ENCODE peak calls at places on chromosomes 5 and 9, in eight cellular contexts. One of them, this sample, is unnamed.

GRCh38 chr9:32928145-32928763 is 73.2 kb downstream of the APTX start:
- DNase-seq in left lung: no peak
- DNase-seq in heart right ventricle: no peak
- DNase-seq in breast epithelium: no peak
- DNase-seq in PC-3: peak
- DNase-seq in IMR-90: peak
- DNase-seq in cardiac muscle cell: no peak
- DNase-seq in kidney: no peak
- DNase-seq in this sample: no peak

GRCh38 chr9:7293091-7293490 is 506.5 kb downstream of the DMAC1 start:
- DNase-seq in breast epithelium: no peak
- DNase-seq in kidney: no peak
- DNase-seq in PC-3: no peak
- DNase-seq in cardiac muscle cell: no peak
- DNase-seq in IMR-90: no peak
- DNase-seq in heart right ventricle: no peak
- DNase-seq in left lung: no peak
- DNase-seq in this sample: no peak

GRCh38 chr5:173238312-173239232 is 3.6 kb upstream of the NKX2-5 start:
- DNase-seq in left lung: no peak
- DNase-seq in breast epithelium: no peak
- DNase-seq in kidney: no peak
- DNase-seq in IMR-90: no peak
- DNase-seq in cardiac muscle cell: peak
- DNase-seq in PC-3: no peak
- DNase-seq in heart right ventricle: no peak
- DNase-seq in this sample: no peak

GRCh38 chr9:131422241-131422792 is 28.4 kb downstream of the PRRC2B start:
- DNase-seq in left lung: no peak
- DNase-seq in heart right ventricle: no peak
- DNase-seq in PC-3: peak
- DNase-seq in cardiac muscle cell: no peak
- DNase-seq in IMR-90: peak
- DNase-seq in kidney: no peak
- DNase-seq in breast epithelium: peak
- DNase-seq in this sample: no peak

GRCh38 chr9:16243798-16244197 is 626.7 kb downstream of the BNC2 start:
- DNase-seq in kidney: no peak
- DNase-seq in breast epithelium: no peak
- DNase-seq in left lung: no peak
- DNase-seq in PC-3: no peak
- DNase-seq in IMR-90: no peak
- DNase-seq in cardiac muscle cell: no peak
- DNase-seq in heart right ventricle: no peak
- DNase-seq in this sample: no peak

GRCh38 chr9:138070815-138071214 is 193.2 kb downstream of the CACNA1B start:
- DNase-seq in cardiac muscle cell: no peak
- DNase-seq in IMR-90: no peak
- DNase-seq in kidney: peak
- DNase-seq in breast epithelium: no peak
- DNase-seq in left lung: no peak
- DNase-seq in PC-3: no peak
- DNase-seq in heart right ventricle: no peak
- DNase-seq in this sample: no peak

GRCh38 chr5:31741496-31741895 is 102.6 kb downstream of the PDZD2 start:
- DNase-seq in breast epithelium: no peak
- DNase-seq in IMR-90: no peak
- DNase-seq in PC-3: no peak
- DNase-seq in cardiac muscle cell: no peak
- DNase-seq in left lung: no peak
- DNase-seq in heart right ventricle: peak
- DNase-seq in kidney: no peak
- DNase-seq in this sample: no peak

GRCh38 chr5:135521964-135522363 is 13.8 kb downstream of the NEUROG1 start:
- DNase-seq in left lung: no peak
- DNase-seq in PC-3: no peak
- DNase-seq in cardiac muscle cell: no peak
- DNase-seq in IMR-90: no peak
- DNase-seq in heart right ventricle: no peak
- DNase-seq in breast epithelium: no peak
- DNase-seq in kidney: no peak
- DNase-seq in this sample: no peak

GRCh38 chr5:67910599-67910998 is 305.0 kb upstream of the PIK3R1 start:
- DNase-seq in heart right ventricle: no peak
- DNase-seq in kidney: no peak
- DNase-seq in breast epithelium: no peak
- DNase-seq in IMR-90: no peak
- DNase-seq in left lung: no peak
- DNase-seq in PC-3: no peak
- DNase-seq in cardiac muscle cell: no peak
- DNase-seq in this sample: no peak

GRCh38 chr5:10031817-10032216 is 217.9 kb downstream of the ATPSCKMT start:
- DNase-seq in breast epithelium: no peak
- DNase-seq in left lung: no peak
- DNase-seq in heart right ventricle: no peak
- DNase-seq in cardiac muscle cell: peak
- DNase-seq in kidney: no peak
- DNase-seq in PC-3: peak
- DNase-seq in IMR-90: no peak
- DNase-seq in this sample: no peak

GRCh38 chr5:149617760-149618306 is 36.5 kb downstream of the ARHGEF37 start:
- DNase-seq in IMR-90: no peak
- DNase-seq in kidney: peak
- DNase-seq in breast epithelium: no peak
- DNase-seq in PC-3: no peak
- DNase-seq in left lung: no peak
- DNase-seq in cardiac muscle cell: no peak
- DNase-seq in heart right ventricle: no peak
- DNase-seq in this sample: no peak

GRCh38 chr5:149618581-149619248 is 37.4 kb downstream of the ARHGEF37 start:
- DNase-seq in cardiac muscle cell: peak
- DNase-seq in heart right ventricle: no peak
- DNase-seq in kidney: no peak
- DNase-seq in IMR-90: peak
- DNase-seq in left lung: no peak
- DNase-seq in breast epithelium: no peak
- DNase-seq in PC-3: peak
- DNase-seq in this sample: no peak

GRCh38 chr5:149623473-149623872 is 42.2 kb downstream of the ARHGEF37 start:
- DNase-seq in heart right ventricle: no peak
- DNase-seq in PC-3: no peak
- DNase-seq in IMR-90: no peak
- DNase-seq in left lung: no peak
- DNase-seq in cardiac muscle cell: no peak
- DNase-seq in breast epithelium: no peak
- DNase-seq in kidney: no peak
- DNase-seq in this sample: no peak

GRCh38 chr5:149616727-149617284 is 35.5 kb downstream of the ARHGEF37 start:
- DNase-seq in heart right ventricle: no peak
- DNase-seq in breast epithelium: no peak
- DNase-seq in IMR-90: no peak
- DNase-seq in cardiac muscle cell: no peak
- DNase-seq in left lung: no peak
- DNase-seq in PC-3: no peak
- DNase-seq in kidney: no peak
- DNase-seq in this sample: no peak

DNA sequence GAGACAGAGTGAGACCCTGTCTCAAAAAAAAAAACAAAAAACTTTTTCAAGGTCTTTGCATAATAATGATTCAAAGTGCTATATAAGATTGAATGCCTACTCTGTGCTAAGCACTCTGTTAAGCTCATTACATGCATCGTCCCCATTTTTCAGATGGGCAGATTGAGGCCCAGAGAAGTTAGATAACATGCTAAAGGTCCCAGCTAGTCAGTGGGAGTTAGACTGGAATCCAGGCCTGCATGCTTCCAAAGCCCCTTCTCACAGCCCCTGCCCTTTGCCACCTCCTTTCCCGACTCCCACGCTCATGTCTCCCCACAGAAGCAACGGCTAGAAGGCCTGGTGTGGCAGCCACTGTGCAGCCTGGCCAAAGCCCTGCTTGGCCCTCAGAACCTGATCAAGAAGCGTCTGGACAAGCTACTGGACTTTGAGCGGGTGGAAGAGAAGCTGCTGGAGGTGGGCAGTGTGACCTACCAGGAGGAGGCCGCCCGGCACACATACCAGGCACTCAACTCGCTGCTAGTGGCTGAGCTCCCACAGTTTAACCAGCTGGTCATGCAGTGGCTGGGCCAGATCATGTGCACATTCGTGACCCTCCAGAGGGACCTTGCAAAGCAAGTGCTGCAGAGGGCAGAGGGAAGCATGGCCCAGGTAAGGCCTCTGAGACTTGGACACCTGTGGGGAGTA is 40.3 kb downstream of the ARHGEF37 start:
- DNase-seq in heart right ventricle: no peak
- DNase-seq in PC-3: no peak
- DNase-seq in IMR-90: no peak
- DNase-seq in left lung: no peak
- DNase-seq in breast epithelium: no peak
- DNase-seq in cardiac muscle cell: no peak
- DNase-seq in kidney: no peak
- DNase-seq in this sample: no peak
- H3K4me3 ChIP-seq in heart right ventricle: no peak
- H3K4me3 ChIP-seq in PC-3: no peak
- H3K4me3 ChIP-seq in IMR-90: no peak
- H3K4me3 ChIP-seq in left lung: no peak
- H3K4me3 ChIP-seq in breast epithelium: no peak
- H3K4me3 ChIP-seq in cardiac muscle cell: no peak
- H3K4me3 ChIP-seq in kidney: no peak
- H3K4me3 ChIP-seq in this sample: no peak

GRCh38 chr5:168860081-168860480 is 280.9 kb upstream of the PANK3 start:
- DNase-seq in IMR-90: no peak
- DNase-seq in PC-3: no peak
- DNase-seq in kidney: no peak
- DNase-seq in heart right ventricle: no peak
- DNase-seq in left lung: no peak
- DNase-seq in breast epithelium: no peak
- DNase-seq in cardiac muscle cell: no peak
- DNase-seq in this sample: no peak

GRCh38 chr5:168853972-168854371 is 274.8 kb upstream of the PANK3 start:
- DNase-seq in heart right ventricle: no peak
- DNase-seq in breast epithelium: no peak
- DNase-seq in IMR-90: no peak
- DNase-seq in left lung: no peak
- DNase-seq in PC-3: no peak
- DNase-seq in kidney: no peak
- DNase-seq in cardiac muscle cell: no peak
- DNase-seq in this sample: no peak

GRCh38 chr5:168859471-168859870 is 280.3 kb upstream of the PANK3 start:
- DNase-seq in left lung: no peak
- DNase-seq in PC-3: no peak
- DNase-seq in IMR-90: no peak
- DNase-seq in breast epithelium: no peak
- DNase-seq in kidney: no peak
- DNase-seq in heart right ventricle: no peak
- DNase-seq in cardiac muscle cell: no peak
- DNase-seq in this sample: no peak

DNA sequence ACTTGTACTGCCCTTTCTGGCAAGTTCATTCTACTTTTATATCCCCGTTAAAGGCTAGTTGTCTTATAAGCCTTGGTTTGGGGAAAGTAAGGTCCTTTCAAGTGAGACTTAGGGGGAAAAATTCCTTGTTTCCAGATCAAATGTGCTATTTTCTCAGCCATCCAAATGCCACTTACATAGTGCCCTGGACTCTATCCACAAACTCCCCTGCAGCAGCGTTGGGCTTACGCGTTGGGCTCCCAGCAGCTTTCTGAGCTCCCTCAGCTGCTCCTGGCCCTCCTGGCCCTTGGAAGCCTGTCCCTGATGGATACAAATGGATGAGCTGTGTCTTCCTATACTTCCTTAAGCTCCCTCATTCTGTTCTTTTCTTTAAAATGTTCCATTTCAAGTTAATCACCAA is 279.2 kb upstream of the PANK3 start:
- DNase-seq in PC-3: no peak
- DNase-seq in heart right ventricle: no peak
- DNase-seq in left lung: no peak
- DNase-seq in cardiac muscle cell: no peak
- DNase-seq in kidney: no peak
- DNase-seq in breast epithelium: no peak
- DNase-seq in IMR-90: no peak
- DNase-seq in this sample: no peak
- H3K27ac ChIP-seq in PC-3: no peak
- H3K27ac ChIP-seq in heart right ventricle: no peak
- H3K27ac ChIP-seq in left lung: no peak
- H3K27ac ChIP-seq in cardiac muscle cell: no peak
- H3K27ac ChIP-seq in kidney: no peak
- H3K27ac ChIP-seq in breast epithelium: no peak
- H3K27ac ChIP-seq in IMR-90: no peak
- H3K27ac ChIP-seq in this sample: no peak

GRCh38 chr5:132807163-132807838 is 5.8 kb upstream of the SOWAHA start:
- DNase-seq in PC-3: no peak
- DNase-seq in kidney: no peak
- DNase-seq in IMR-90: no peak
- DNase-seq in cardiac muscle cell: peak
- DNase-seq in heart right ventricle: no peak
- DNase-seq in breast epithelium: no peak
- DNase-seq in left lung: no peak
- DNase-seq in this sample: no peak
- TF ChIP-seq CTCF in PC-3: no peak
- TF ChIP-seq CTCF in kidney: no peak
- TF ChIP-seq CTCF in IMR-90: peak
- TF ChIP-seq CTCF in cardiac muscle cell: peak
- TF ChIP-seq CTCF in heart right ventricle: no peak
- TF ChIP-seq CTCF in breast epithelium: no peak
- TF ChIP-seq CTCF in left lung: no peak
- TF ChIP-seq CTCF in this sample: no peak

GRCh38 chr5:69234457-69235268 is at the start of gene CDK7:
- DNase-seq in kidney: peak
- DNase-seq in left lung: peak
- DNase-seq in IMR-90: peak
- DNase-seq in heart right ventricle: peak
- DNase-seq in breast epithelium: peak
- DNase-seq in cardiac muscle cell: peak
- DNase-seq in PC-3: peak
- DNase-seq in this sample: peak

GRCh38 chr5:69242215-69242927 is 7.7 kb downstream of the CDK7 start:
- DNase-seq in cardiac muscle cell: no peak
- DNase-seq in PC-3: no peak
- DNase-seq in left lung: no peak
- DNase-seq in breast epithelium: no peak
- DNase-seq in IMR-90: no peak
- DNase-seq in kidney: no peak
- DNase-seq in heart right ventricle: no peak
- DNase-seq in this sample: no peak

GRCh38 chr5:69237877-69238276 is 3.2 kb downstream of the CDK7 start:
- DNase-seq in breast epithelium: no peak
- DNase-seq in kidney: no peak
- DNase-seq in cardiac muscle cell: no peak
- DNase-seq in PC-3: no peak
- DNase-seq in IMR-90: no peak
- DNase-seq in left lung: no peak
- DNase-seq in heart right ventricle: no peak
- DNase-seq in this sample: no peak

DNA sequence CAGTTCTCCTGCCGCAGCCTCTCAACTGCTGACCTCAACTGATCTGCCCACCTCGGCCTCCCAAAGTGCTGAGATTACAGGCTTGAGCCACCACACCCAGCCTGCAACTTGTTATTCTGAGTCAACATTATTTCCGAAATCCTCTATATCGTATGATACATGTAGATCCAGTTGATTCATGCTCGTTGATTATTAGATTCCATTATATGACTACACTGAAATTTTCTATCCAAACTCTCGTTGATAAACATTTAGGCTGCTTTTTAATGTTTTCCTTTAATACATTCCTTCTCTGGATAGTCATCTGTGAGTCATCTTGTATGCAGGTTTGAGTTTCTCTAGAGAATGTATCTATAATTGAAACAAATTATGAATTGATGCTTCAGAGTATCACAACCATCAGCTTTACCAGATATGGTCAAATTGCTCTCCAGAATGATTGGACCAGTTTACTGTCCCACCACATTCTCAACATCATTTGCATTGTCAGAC is 4.1 kb downstream of the CDK7 start:
- DNase-seq in PC-3: peak
- DNase-seq in kidney: no peak
- DNase-seq in heart right ventricle: no peak
- DNase-seq in IMR-90: peak
- DNase-seq in left lung: no peak
- DNase-seq in breast epithelium: no peak
- DNase-seq in cardiac muscle cell: no peak
- DNase-seq in this sample: no peak
- H3K4me3 ChIP-seq in PC-3: peak
- H3K4me3 ChIP-seq in kidney: no peak
- H3K4me3 ChIP-seq in heart right ventricle: no peak
- H3K4me3 ChIP-seq in IMR-90: no peak
- H3K4me3 ChIP-seq in left lung: no peak
- H3K4me3 ChIP-seq in breast epithelium: no peak
- H3K4me3 ChIP-seq in cardiac muscle cell: no peak
- H3K4me3 ChIP-seq in this sample: no peak